ENCODE peak calls at places on chromosomes 4 and X, in eight cellular contexts. C is stimulated activated CD4-positive, alpha-beta T cell treated with anti-CD3 and anti-CD28 coated beads, Interleukin-4, amount 100 ng/mL, for 48 hours; Z is occipital lobe; M is sciatic nerve; G is CD8-positive, alpha-beta T cell; Q is activated T-cell treated with anti-CD3 and anti-CD28 coated beads for 1 hour; V is activated CD4-positive, alpha-beta T cell treated with anti-CD3 and anti-CD28 coated beads, Interleukin-2, amount 50 U/mL, for 4 hours; K is AG09319. I is an unnamed sample.

GRCh38 chr4:78099058-78099457 is 41.9 kb downstream of the FRAS1 start:
- DNase-seq in C (no peak), Z (no peak), M (no peak), G (no peak), Q (no peak), V (no peak), K (no peak), I (no peak)

GRCh38 chr4:183765121-183765990 is 106.3 kb downstream of the TRAPPC11 start:
- DNase-seq in C (no peak), Z (no peak), M (no peak), G (no peak), Q (no peak), V (no peak), K (no peak), I (no peak)

GRCh38 chr4:147809171-147809570 is 77.3 kb downstream of the ARHGAP10 start:
- DNase-seq in C (no peak), Z (no peak), M (no peak), G (no peak), Q (no peak), V (no peak), K (no peak), I (no peak)

GRCh38 chr4:159171287-159171686 is 68.4 kb downstream of the RAPGEF2 start:
- DNase-seq in C (no peak), Z (no peak), M (no peak), G (no peak), Q (no peak), V (no peak), K (no peak), I (no peak)

GRCh38 chrX:153449306-153450113 is 3.7 kb upstream of the TREX2 start:
- DNase-seq in C (no peak), Z (no peak), M (no peak), G (no peak), Q (no peak), V (no peak), K (no peak), I (no peak)

GRCh38 chr4:115851918-115852766 is 738.7 kb upstream of the NDST4 start:
- DNase-seq in C (no peak), Z (no peak), M (no peak), G (no peak), Q (no peak), V (no peak), K (no peak), I (no peak)

GRCh38 chrX:107684956-107685385 is 56.7 kb downstream of the PRPS1 start:
- DNase-seq in C (no peak), Z (no peak), M (peak; percentile 72), G (no peak), Q (no peak), V (no peak), K (no peak), I (peak; percentile 92)

GRCh38 chrX:30713061-30713525 is 59.9 kb downstream of the GK start:
- DNase-seq in C (peak; percentile 32), Z (no peak), M (peak; percentile 63), G (peak; percentile 35), Q (peak; percentile 20), V (peak; percentile 27), K (peak; percentile 22), I (no peak)

GRCh38 chr4:7824218-7824617 is 115.4 kb downstream of the AFAP1 start:
- DNase-seq in C (no peak), Z (no peak), M (no peak), G (no peak), Q (no peak), V (no peak), K (peak; percentile 84), I (no peak)

GRCh38 chr4:5134620-5135019 is 83.3 kb downstream of the STK32B start:
- DNase-seq in C (no peak), Z (no peak), M (no peak), G (no peak), Q (no peak), V (no peak), K (no peak), I (no peak)

GRCh38 chrX:22060952-22061351 is 28.8 kb downstream of the PHEX start:
- DNase-seq in C (no peak), Z (no peak), M (no peak), G (no peak), Q (no peak), V (no peak), K (no peak), I (no peak)

GRCh38 chrX:152632445-152633097 is 5.1 kb upstream of the GABRQ start:
- DNase-seq in C (peak; percentile 7), Z (peak; percentile 1), M (peak; percentile 70), G (peak; percentile 11), Q (peak; percentile 1), V (peak; percentile 1), K (peak; percentile 5), I (no peak)

GRCh38 chrX:37896491-37896890 is 49.1 kb upstream of the DYNLT3 start:
- DNase-seq in C (no peak), Z (no peak), M (no peak), G (no peak), Q (no peak), V (no peak), K (no peak), I (no peak)

GRCh38 chr4:155392486-155393184 is 15.9 kb upstream of the MAP9 start:
- DNase-seq in C (no peak), Z (no peak), M (no peak), G (no peak), Q (no peak), V (no peak), K (no peak), I (no peak)

GRCh38 chr4:186946682-186947294 is 223.1 kb upstream of the FAT1 start:
- DNase-seq in C (no peak), Z (no peak), M (no peak), G (no peak), Q (no peak), V (no peak), K (no peak), I (no peak)

GRCh38 chrX:56368962-56369361 is 136.8 kb downstream of the KLF8 start:
- DNase-seq in C (no peak), Z (no peak), M (no peak), G (no peak), Q (no peak), V (no peak), K (no peak), I (no peak)

GRCh38 chr4:13988347-13989265 is 361.1 kb upstream of the BOD1L1 start:
- DNase-seq in C (no peak), Z (peak; percentile 27), M (peak; percentile 67), G (no peak), Q (no peak), V (no peak), K (peak; percentile 86), I (no peak)

GRCh38 chr4:16505726-16506125 is 279.5 kb upstream of the TAPT1 start:
- DNase-seq in C (no peak), Z (no peak), M (no peak), G (no peak), Q (no peak), V (no peak), K (no peak), I (no peak)

GRCh38 chr4:88054229-88054628 is 46.8 kb downstream of the PKD2 start:
- DNase-seq in C (no peak), Z (no peak), M (no peak), G (no peak), Q (no peak), V (no peak), K (no peak), I (no peak)

GRCh38 chr4:69849297-69849696 is 10.6 kb downstream of the SULT1E1 start:
- DNase-seq in C (no peak), Z (no peak), M (no peak), G (no peak), Q (no peak), V (no peak), K (no peak), I (no peak)